ENCODE peak calls at places on chromosomes 7 and 10, in four cellular contexts. F is adrenal gland, G is heart right ventricle, E is fibroblast of mammary gland. H is an unnamed sample.

GRCh38 chr10:97974526-97975525 is 55.6 kb downstream of the CRTAC1 start:
- DNase-seq in F (no peak), E (no peak), G (no peak), H (no peak)

GRCh38 chr10:3887885-3888476 is 103.0 kb upstream of the KLF6 start:
- DNase-seq in F (peak; percentile 41), E (peak; percentile 95), G (peak; percentile 42), H (no peak)

GRCh38 chr10:86759073-86759672 is 2.8 kb downstream of the BMPR1A start:
- DNase-seq in F (no peak), G (no peak), E (no peak), H (no peak)

GRCh38 chr7:120996983-120997334 is 8.4 kb downstream of the CPED1 start:
- DNase-seq in G (no peak), F (no peak), E (no peak), H (no peak)

GRCh38 chr7:151382079-151382885 is 27.6 kb downstream of the WDR86 start:
- DNase-seq in F (no peak), G (no peak), E (no peak), H (no peak)

GRCh38 chr10:121335386-121335925 is 262.8 kb downstream of the FGFR2 start:
- DNase-seq in E (no peak), G (no peak), F (no peak), H (no peak)

GRCh38 chr10:102959399-102959798 is 41.3 kb downstream of the CNNM2 start:
- DNase-seq in E (no peak), G (no peak), F (no peak), H (no peak)

GRCh38 chr7:156640949-156641485 is 443 bp downstream of the RNF32 start:
- DNase-seq in G (peak; percentile 9), F (no peak), E (peak; percentile 45), H (peak; percentile 33)

GRCh38 chr7:101891124-101891523 is 73.7 kb downstream of the CUX1 start:
- DNase-seq in F (no peak), E (no peak), G (no peak), H (no peak)

GRCh38 chr7:30162622-30163124 is 27.9 kb downstream of the MTURN start:
- DNase-seq in E (peak; percentile 77), F (no peak), G (no peak), H (no peak)

GRCh38 chr7:135391514-135391913 is 118.4 kb downstream of the CNOT4 start:
- DNase-seq in E (no peak), F (no peak), G (no peak), H (no peak)

GRCh38 chr7:30278386-30278785 is 6.0 kb upstream of the ZNRF2 start:
- DNase-seq in E (no peak), G (no peak), F (no peak), H (no peak)

GRCh38 chr10:70880077-70880534 is 8.3 kb downstream of the PCBD1 start:
- DNase-seq in F (peak; percentile 84), E (peak; percentile 83), G (peak; percentile 83), H (peak; percentile 58)

GRCh38 chr10:28959850-28960501 is 282.7 kb downstream of the BAMBI start:
- DNase-seq in F (no peak), E (no peak), G (no peak), H (no peak)

GRCh38 chr10:93406367-93407145 is 75.6 kb downstream of the MYOF start:
- DNase-seq in E (no peak), F (no peak), G (no peak), H (no peak)

GRCh38 chr10:121999301-121999700 is 10.3 kb downstream of the TACC2 start:
- DNase-seq in F (no peak), G (peak; percentile 24), E (peak; percentile 51), H (no peak)

GRCh38 chr7:71574153-71574894 is 442.4 kb downstream of the GALNT17 start:
- DNase-seq in E (no peak), G (no peak), F (no peak), H (no peak)

GRCh38 chr7:128841961-128842673 is 11.9 kb downstream of the FLNC start:
- DNase-seq in F (no peak), E (peak; percentile 80), G (no peak), H (no peak)

GRCh38 chr7:24729365-24730017 is 27.8 kb downstream of the GSDME start:
- DNase-seq in F (peak; percentile 12), G (peak; percentile 45), E (no peak), H (no peak)

GRCh38 chr10:122244001-122244715 is 26.9 kb upstream of the BTBD16 start:
- DNase-seq in E (no peak), F (no peak), G (no peak), H (no peak)

GRCh38 chr7:137454169-137455166 is 110.9 kb upstream of the PTN start:
- DNase-seq in F (no peak), E (peak; percentile 85), G (peak; percentile 34), H (no peak)

GRCh38 chr7:13411151-13411550 is 578.3 kb downstream of the ETV1 start:
- DNase-seq in F (no peak), G (no peak), E (no peak), H (no peak)

GRCh38 chr10:3095373-3096139 is 28.2 kb downstream of the PFKP start:
- DNase-seq in E (peak; percentile 100), F (peak; percentile 63), G (peak; percentile 47), H (no peak)

GRCh38 chr10:85524001-85524400 is 842.6 kb downstream of the GRID1 start:
- DNase-seq in F (no peak), E (no peak), G (no peak), H (no peak)

GRCh38 chr7:151566897-151567320 is 47.2 kb upstream of the RHEB start:
- DNase-seq in F (no peak), G (no peak), E (peak; percentile 61), H (no peak)

GRCh38 chr10:73810358-73810734 is 1.1 kb downstream of the NDST2 start:
- DNase-seq in F (no peak), E (peak; percentile 50), G (no peak), H (no peak)

GRCh38 chr10:109773818-109774440 is 149.4 kb downstream of the XPNPEP1 start:
- DNase-seq in G (no peak), E (peak; percentile 46), F (no peak), H (no peak)

GRCh38 chr7:46291064-46291463 is 370.0 kb upstream of the IGFBP3 start:
- DNase-seq in G (no peak), F (no peak), E (peak; percentile 85), H (peak; percentile 34)

GRCh38 chr7:108234281-108234680 is 104.1 kb upstream of the LAMB4 start:
- DNase-seq in G (no peak), E (no peak), F (no peak), H (no peak)

GRCh38 chr7:36048902-36049240 is 104.2 kb upstream of the EEPD1 start:
- DNase-seq in G (no peak), E (peak; percentile 57), F (no peak), H (no peak)

GRCh38 chr10:132266594-132267161 is 41.1 kb downstream of the STK32C start:
- DNase-seq in F (no peak), G (no peak), E (no peak), H (no peak)

GRCh38 chr7:101901661-101902491 is 84.5 kb downstream of the CUX1 start:
- DNase-seq in G (no peak), F (no peak), E (peak; percentile 28), H (no peak)

DNA sequence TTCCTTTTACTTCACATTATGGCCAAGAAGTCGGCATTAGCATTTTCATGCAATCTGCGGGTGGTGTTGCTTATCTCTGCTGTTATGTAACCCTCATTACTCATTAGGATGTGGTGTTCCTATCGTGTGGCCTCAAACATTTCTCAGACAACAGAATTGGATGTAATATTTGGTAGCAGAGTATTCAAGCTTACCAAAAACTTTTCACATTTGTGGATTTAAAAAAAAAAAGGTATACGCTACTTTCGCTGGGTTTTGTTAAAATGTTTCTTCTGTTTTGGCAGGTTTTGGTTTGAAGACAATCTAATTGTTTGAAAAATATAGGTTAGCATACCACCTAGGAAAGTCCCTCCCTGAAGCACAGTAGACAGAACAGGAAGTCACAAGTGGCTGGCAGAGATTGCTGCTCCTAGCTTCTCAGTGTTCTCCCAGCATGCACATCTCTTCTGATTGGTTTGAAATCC is 128.8 kb downstream of the GATA3 start:
- DNase-seq in E (no peak), G (no peak), F (no peak), H (no peak)
- H3K4me3 ChIP-seq in E (no peak overlapping the region), G (no peak overlapping the region), F (no peak overlapping the region), H (no peak overlapping the region)

DNA sequence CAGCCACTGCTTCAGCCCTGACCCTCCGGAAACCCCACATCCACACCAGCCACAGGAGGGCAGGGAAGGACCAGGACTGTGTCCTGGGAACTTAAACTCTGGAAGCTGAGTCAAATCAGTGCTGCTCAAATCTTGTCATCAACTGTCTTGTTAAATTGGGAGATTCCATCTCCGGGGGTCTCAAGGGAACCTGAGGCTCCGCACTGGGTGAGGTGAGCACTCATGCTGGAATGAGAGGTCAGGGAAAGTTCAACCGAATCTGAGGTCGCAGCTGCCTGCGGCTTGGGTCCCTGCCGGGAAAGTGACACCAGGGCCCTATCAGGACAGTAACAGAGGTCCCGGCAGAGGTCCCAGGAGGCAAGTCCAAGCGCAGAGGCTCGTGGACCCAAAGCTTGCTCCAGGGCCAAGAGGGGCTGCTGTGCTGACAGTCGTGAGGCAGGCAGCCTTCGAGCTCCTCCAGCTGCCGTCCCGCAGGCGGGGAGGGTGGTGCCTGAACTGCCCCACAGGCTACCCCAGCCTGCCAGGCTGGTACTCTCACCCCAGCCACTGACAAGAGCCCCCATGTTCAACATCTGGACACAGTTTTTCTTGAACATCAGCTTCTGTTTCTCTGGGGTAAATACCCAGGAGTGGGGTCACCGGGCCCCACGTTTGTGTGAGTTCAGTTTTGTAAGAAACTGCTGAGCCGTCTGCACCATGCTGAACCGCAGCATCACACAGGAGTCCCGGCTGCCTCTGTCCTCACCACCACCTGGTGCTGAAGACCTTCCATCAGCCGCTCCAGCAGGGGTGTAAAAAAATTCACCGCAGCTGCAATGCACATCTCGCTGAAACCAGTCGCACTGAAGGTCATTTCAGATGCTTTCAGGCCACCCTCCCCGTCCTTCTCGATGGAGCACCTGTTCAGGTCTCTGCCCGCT is 101.0 kb downstream of the DIP2C start:
- DNase-seq in G (peak; percentile 56), F (no peak), E (peak; percentile 86), H (no peak)
- TF ChIP-seq CTCF in G (peak; percentile 27), F (no peak), E (peak; percentile 46), H (no peak)

GRCh38 chr10:6083523-6084475 is 5.0 kb upstream of the RBM17 start:
- DNase-seq in E (peak; percentile 33), G (no peak), F (no peak), H (no peak)
- H3K4me3 ChIP-seq in E (no peak overlapping the region), G (no peak overlapping the region), F (no peak overlapping the region), H (no peak overlapping the region)

GRCh38 chr7:130294314-130294713 is 1.4 kb downstream of the CPA4 start:
- DNase-seq in G (no peak), E (peak; percentile 69), F (no peak), H (no peak)

GRCh38 chr7:130289478-130289877 is 3.5 kb upstream of the CPA4 start:
- DNase-seq in F (no peak), G (no peak), E (no peak), H (no peak)

GRCh38 chr7:130290745-130291144 is 2.2 kb upstream of the CPA4 start:
- DNase-seq in F (no peak), G (no peak), E (peak; percentile 68), H (no peak)

GRCh38 chr7:130293521-130293920 is 560 bp downstream of the CPA4 start:
- DNase-seq in F (no peak), E (no peak), G (no peak), H (peak; percentile 22)

DNA sequence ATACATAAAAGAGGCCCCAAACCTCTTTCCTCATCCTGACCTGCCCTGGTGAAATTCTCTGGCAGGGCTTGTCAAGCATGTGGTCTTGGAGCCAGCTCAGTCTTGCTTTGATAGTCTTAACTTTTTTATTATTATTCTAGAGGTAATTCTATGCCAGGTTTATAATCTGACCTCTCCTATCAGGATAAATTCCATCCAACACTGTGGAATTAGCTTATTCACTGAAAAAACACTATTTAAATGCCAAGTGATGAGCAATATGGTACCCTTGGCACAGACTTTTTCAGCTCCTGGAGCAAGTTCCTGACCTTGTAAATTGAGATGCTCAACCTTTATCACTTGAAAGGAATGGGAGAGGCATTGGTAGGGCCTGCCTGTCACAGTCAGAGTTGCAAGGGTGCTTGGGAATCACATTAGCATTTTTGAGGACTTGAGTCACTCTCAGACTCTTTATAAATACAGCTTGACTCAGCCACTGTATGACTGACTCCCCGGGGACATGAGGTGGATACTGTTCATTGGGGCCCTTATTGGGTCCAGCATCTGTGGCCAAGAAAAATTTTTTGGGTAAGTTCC is at the start of gene CPA4:
- DNase-seq in F (no peak), G (no peak), E (peak; percentile 99), H (no peak)
- TF ChIP-seq CTCF in F (no peak), G (no peak), E (no peak), H (no peak)

H was measured in GM12864.